ENCODE peak calls at places on chromosomes 4 and X, in eight cellular contexts. E, N, A, Q, S, Z, F and G are unnamed samples.

GRCh38 chr4:174631901-174632758 is 109.8 kb upstream of the HPGD start:
- DNase-seq in E (peak; percentile 24), N (peak; percentile 27), A (no peak), Q (peak; percentile 65), S (no peak), Z (peak; percentile 7), F (no peak), G (peak; percentile 6)

GRCh38 chrX:68196939-68197791 is 236.1 kb downstream of the OPHN1 start:
- DNase-seq in E (peak; percentile 57), N (peak; percentile 27), A (peak; percentile 42), Q (peak; percentile 63), S (peak; percentile 15), Z (peak; percentile 13), F (no peak), G (peak; percentile 28)

GRCh38 chrX:38347136-38347535 is 5.3 kb upstream of the OTC start:
- DNase-seq in E (peak; percentile 75), N (no peak), A (peak; percentile 19), Q (peak; percentile 78), S (no peak), Z (no peak), F (no peak), G (no peak)

GRCh38 chr4:86822136-86822535 is 27.0 kb downstream of the SLC10A6 start:
- DNase-seq in E (no peak), N (no peak), A (peak; percentile 43), Q (peak; percentile 77), S (no peak), Z (no peak), F (no peak), G (no peak)

GRCh38 chrX:102712216-102712966 is at the start of gene GPRASP2:
- DNase-seq in E (peak; percentile 24), N (no peak), A (peak; percentile 1), Q (peak; percentile 11), S (peak; percentile 69), Z (no peak), F (peak; percentile 60), G (peak; percentile 67)

GRCh38 chrX:77014655-77015377 is 432.4 kb upstream of the FGF16 start:
- DNase-seq in E (no peak), N (peak; percentile 26), A (no peak), Q (no peak), S (peak; percentile 56), Z (peak; percentile 18), F (no peak), G (peak; percentile 40)

GRCh38 chr4:123399638-123400358 is 3.2 kb downstream of the SPRY1 start:
- DNase-seq in E (peak; percentile 41), N (no peak), A (no peak), Q (peak; percentile 35), S (no peak), Z (no peak), F (no peak), G (no peak)

GRCh38 chr4:137678796-137679195 is 146.5 kb upstream of the PCDH18 start:
- DNase-seq in E (no peak), N (no peak), A (peak; percentile 48), Q (peak; percentile 47), S (no peak), Z (no peak), F (no peak), G (no peak)

GRCh38 chr4:119479835-119480234 is 148.8 kb downstream of the PDE5A start:
- DNase-seq in E (no peak), N (no peak), A (no peak), Q (no peak), S (no peak), Z (no peak), F (no peak), G (no peak)

GRCh38 chrX:95893632-95894031 is 791.0 kb upstream of the DIAPH2 start:
- DNase-seq in E (no peak), N (no peak), A (no peak), Q (no peak), S (no peak), Z (no peak), F (no peak), G (no peak)

GRCh38 chr4:33941854-33942253 is 2302.5 kb downstream of the ARAP2 start:
- DNase-seq in E (no peak), N (no peak), A (no peak), Q (peak; percentile 18), S (no peak), Z (no peak), F (no peak), G (no peak)

GRCh38 chrX:30693999-30694650 is 40.9 kb downstream of the GK start:
- DNase-seq in E (no peak), N (no peak), A (no peak), Q (no peak), S (no peak), Z (no peak), F (no peak), G (no peak)

GRCh38 chr4:154877110-154877760 is 96.2 kb downstream of the RBM46 start:
- DNase-seq in E (peak; percentile 47), N (peak; percentile 11), A (no peak), Q (peak; percentile 68), S (no peak), Z (no peak), F (no peak), G (no peak)

GRCh38 chr4:74109894-74110605 is 11.1 kb upstream of the CXCL2 start:
- DNase-seq in E (peak; percentile 92), N (no peak), A (peak; percentile 89), Q (peak; percentile 88), S (no peak), Z (no peak), F (no peak), G (no peak)

GRCh38 chrX:44082829-44083228 is 109.6 kb upstream of the NDP start:
- DNase-seq in E (no peak), N (no peak), A (no peak), Q (no peak), S (no peak), Z (no peak), F (no peak), G (no peak)

GRCh38 chrX:47191331-47191730 is 2.3 kb upstream of the UBA1 start:
- DNase-seq in E (peak; percentile 66), N (peak; percentile 1), A (no peak), Q (peak; percentile 78), S (no peak), Z (no peak), F (no peak), G (peak; percentile 23)

GRCh38 chrX:154603438-154604430 is 15.3 kb downstream of the CTAG1B start:
- DNase-seq in E (peak; percentile 88), N (no peak), A (peak; percentile 48), Q (peak; percentile 79), S (no peak), Z (no peak), F (no peak), G (no peak)

GRCh38 chr4:141432000-141432712 is 204.2 kb upstream of the IL15 start:
- DNase-seq in E (peak; percentile 2), N (no peak), A (no peak), Q (no peak), S (no peak), Z (no peak), F (no peak), G (no peak)

GRCh38 chrX:119041175-119041574 is 31.6 kb upstream of the CT47C1 start:
- DNase-seq in E (peak; percentile 26), N (no peak), A (peak; percentile 59), Q (peak; percentile 33), S (no peak), Z (no peak), F (peak; percentile 31), G (no peak)

GRCh38 chr4:4457803-4458550 is 71.1 kb downstream of the NSG1 start:
- DNase-seq in E (no peak), N (no peak), A (peak; percentile 75), Q (peak; percentile 8), S (no peak), Z (peak; percentile 20), F (no peak), G (no peak)

GRCh38 chr4:47486306-47486705 is 1.2 kb downstream of the ATP10D start:
- DNase-seq in E (no peak), N (no peak), A (no peak), Q (peak; percentile 13), S (no peak), Z (no peak), F (no peak), G (no peak)

GRCh38 chr4:137125011-137125410 is 407.3 kb downstream of the PCDH18 start:
- DNase-seq in E (peak; percentile 12), N (no peak), A (peak; percentile 75), Q (no peak), S (no peak), Z (no peak), F (no peak), G (no peak)

GRCh38 chr4:176610594-176610993 is 182.1 kb downstream of the VEGFC start:
- DNase-seq in E (no peak), N (no peak), A (no peak), Q (no peak), S (no peak), Z (no peak), F (no peak), G (no peak)

GRCh38 chr4:184838249-184839074 is 12.7 kb upstream of the ACSL1 start:
- DNase-seq in E (peak; percentile 45), N (peak; percentile 35), A (peak; percentile 8), Q (peak; percentile 11), S (no peak), Z (no peak), F (no peak), G (no peak)

GRCh38 chr4:107317596-107317995 is 281.5 kb upstream of the DKK2 start:
- DNase-seq in E (no peak), N (no peak), A (no peak), Q (no peak), S (no peak), Z (no peak), F (no peak), G (no peak)

GRCh38 chr4:76305971-76306881 is at the start of gene STBD1:
- DNase-seq in E (peak; percentile 81), N (peak; percentile 61), A (peak; percentile 61), Q (peak; percentile 62), S (peak; percentile 84), Z (peak; percentile 31), F (peak; percentile 85), G (peak; percentile 90)

GRCh38 chr4:65358914-65359313 is 311.4 kb downstream of the EPHA5 start:
- DNase-seq in E (no peak), N (no peak), A (no peak), Q (no peak), S (no peak), Z (no peak), F (no peak), G (no peak)

GRCh38 chrX:124860736-124861135 is 458.9 kb upstream of the TEX13C start:
- DNase-seq in E (no peak), N (no peak), A (no peak), Q (no peak), S (no peak), Z (no peak), F (no peak), G (no peak)

GRCh38 chr4:121072080-121072835 is at the start of gene NDNF:
- DNase-seq in E (no peak), N (no peak), A (no peak), Q (peak; percentile 26), S (peak; percentile 68), Z (no peak), F (peak; percentile 46), G (peak; percentile 77)

GRCh38 chrX:154541896-154542722 is 4.5 kb downstream of the G6PD start:
- DNase-seq in E (peak; percentile 84), N (no peak), A (peak; percentile 88), Q (peak; percentile 83), S (no peak), Z (no peak), F (peak; percentile 73), G (no peak)

GRCh38 chr4:117773067-117773946 is 261.0 kb upstream of the NDST3 start:
- DNase-seq in E (no peak), N (no peak), A (no peak), Q (no peak), S (no peak), Z (no peak), F (no peak), G (no peak)

GRCh38 chrX:136452614-136453013 is 35.1 kb upstream of the BRS3 start:
- DNase-seq in E (no peak), N (no peak), A (no peak), Q (no peak), S (no peak), Z (no peak), F (no peak), G (no peak)

GRCh38 chr4:16597829-16598228 is 300.6 kb downstream of the LDB2 start:
- DNase-seq in E (no peak), N (no peak), A (peak; percentile 61), Q (no peak), S (no peak), Z (no peak), F (no peak), G (no peak)

GRCh38 chrX:105658136-105658535 is 164.2 kb upstream of the NRK start:
- DNase-seq in E (peak; percentile 59), N (no peak), A (peak; percentile 13), Q (peak; percentile 16), S (no peak), Z (no peak), F (no peak), G (no peak)